ENCODE peak calls at places on chromosome 7, in four cellular contexts. M, A, U and T are unnamed samples.

GRCh38 chr7:92709150-92709549 is 119.0 kb upstream of the FAM133B start:
- ATAC-seq in A (no peak), M (no peak), U (no peak), T (no peak)

GRCh38 chr7:27367179-27367929 is 124.8 kb downstream of the EVX1 start:
- ATAC-seq in U (no peak), M (no peak), A (no peak), T (no peak)

GRCh38 chr7:69395072-69395714 is 203.1 kb upstream of the AUTS2 start:
- ATAC-seq in U (no peak), M (peak; percentile 22), A (peak; percentile 81), T (peak; percentile 63)

GRCh38 chr7:36583318-36583717 is 141.0 kb downstream of the AOAH start:
- ATAC-seq in A (no peak), U (peak; percentile 84), M (no peak), T (no peak)

GRCh38 chr7:85529831-85530230 is 343.0 kb upstream of the SEMA3D start:
- ATAC-seq in A (no peak), U (no peak), M (no peak), T (no peak)

GRCh38 chr7:94060772-94061171 is 56.6 kb upstream of the BET1 start:
- ATAC-seq in U (no peak), M (no peak), A (no peak), T (no peak)

GRCh38 chr7:93036149-93036640 is 81.6 kb downstream of the SAMD9 start:
- ATAC-seq in A (no peak), U (peak; percentile 27), M (no peak), T (no peak)

GRCh38 chr7:73577627-73578341 is 595 bp downstream of the TBL2 start:
- ATAC-seq in A (peak; percentile 40), U (peak; percentile 31), M (no peak), T (no peak)

GRCh38 chr7:74181821-74182220 is 7.7 kb downstream of the EIF4H start:
- ATAC-seq in U (peak; percentile 21), M (no peak), A (no peak), T (no peak)

GRCh38 chr7:25959168-25959734 is 192.7 kb upstream of the NFE2L3 start:
- ATAC-seq in A (no peak), M (no peak), U (no peak), T (no peak)

GRCh38 chr7:12549106-12549505 is 21.4 kb upstream of the SCIN start:
- ATAC-seq in A (no peak), M (no peak), U (no peak), T (no peak)

GRCh38 chr7:88835147-88835728 is 39.7 kb upstream of the TEX47 start:
- ATAC-seq in U (no peak), A (peak; percentile 50), M (no peak), T (no peak)

GRCh38 chr7:39099146-39099545 is 121.4 kb downstream of the POU6F2 start:
- ATAC-seq in A (no peak), M (no peak), U (no peak), T (no peak)

GRCh38 chr7:150790416-150791075 is 9.6 kb downstream of the TMEM176B start:
- ATAC-seq in M (no peak), U (no peak), A (no peak), T (no peak)

GRCh38 chr7:6338551-6339274 is 66.3 kb upstream of the CYTH3 start:
- ATAC-seq in A (no peak), M (no peak), U (no peak), T (no peak)

GRCh38 chr7:133056370-133057238 is 25.3 kb downstream of the CHCHD3 start:
- ATAC-seq in M (no peak), U (no peak), A (no peak), T (no peak)

GRCh38 chr7:94012748-94013147 is 8.6 kb upstream of the BET1 start:
- ATAC-seq in U (no peak), A (no peak), M (no peak), T (no peak)

GRCh38 chr7:44048031-44048795 is 3.7 kb downstream of the DBNL start:
- ATAC-seq in M (no peak), U (no peak), A (no peak), T (no peak)

GRCh38 chr7:130560972-130561371 is 69.1 kb downstream of the MEST start:
- ATAC-seq in A (no peak), M (no peak), U (peak; percentile 83), T (no peak)

GRCh38 chr7:134752006-134752760 is 27.3 kb upstream of the CALD1 start:
- ATAC-seq in A (no peak), M (no peak), U (no peak), T (no peak)

GRCh38 chr7:156419782-156420181 is 220.8 kb upstream of the RNF32 start:
- ATAC-seq in M (no peak), U (no peak), A (no peak), T (no peak)
- H3K27ac ChIP-seq in M (no peak overlapping the region), U (no peak overlapping the region), A (no peak overlapping the region), T (no peak overlapping the region)

GRCh38 chr7:106657085-106657991 is 3.6 kb downstream of the CCDC71L start:
- ATAC-seq in M (no peak), A (no peak), U (no peak), T (no peak)
- TF ChIP-seq POLR2A in M (no peak), A (no peak), U (no peak), T (no peak)

DNA sequence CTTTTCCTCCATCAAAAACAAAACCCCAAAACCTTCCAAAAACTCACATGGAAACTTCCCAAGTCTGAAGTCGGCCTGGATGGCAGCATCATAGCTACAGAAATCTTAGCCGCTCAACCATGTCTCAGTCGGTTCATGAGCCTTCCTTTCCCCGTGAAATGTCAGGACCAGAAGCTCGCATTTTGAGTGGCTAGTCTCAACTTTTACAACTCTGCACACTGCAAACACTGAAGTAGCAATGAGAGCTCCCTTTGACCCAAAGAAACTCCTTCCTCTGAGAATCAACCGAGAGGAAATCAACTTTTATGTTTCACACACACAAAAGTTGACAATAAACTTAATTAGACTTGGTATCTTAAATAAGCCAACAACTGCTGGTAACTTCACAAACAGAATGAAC is 37.6 kb upstream of the RNF32 start:
- ATAC-seq in U (no peak), M (no peak), A (no peak), T (no peak)
- H3K27ac ChIP-seq in U (no peak overlapping the region), M (no peak overlapping the region), A (no peak overlapping the region), T (no peak overlapping the region)

DNA sequence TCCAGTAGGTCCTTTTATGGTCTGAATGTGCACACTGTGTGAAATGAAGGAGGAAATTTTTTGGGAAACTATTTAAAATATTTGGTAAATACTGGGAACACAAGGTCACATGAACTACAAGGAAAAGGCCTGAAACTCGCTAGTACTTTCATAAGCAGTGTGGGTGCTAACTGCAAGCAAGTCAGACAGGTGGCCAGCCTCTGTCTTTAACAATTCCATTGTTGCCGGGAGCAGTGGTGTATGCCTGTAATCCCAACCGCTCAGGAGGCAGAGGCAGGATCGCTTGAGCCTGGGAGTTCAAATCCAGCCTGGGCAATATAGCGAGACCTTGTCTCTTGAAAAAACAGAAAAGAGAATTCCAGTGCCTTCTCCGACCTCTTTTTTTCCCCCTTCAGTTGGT is 37.5 kb downstream of the SMURF1 start:
- ATAC-seq in U (no peak), M (peak; percentile 54), A (no peak), T (peak; percentile 34)
- TF ChIP-seq POLR2A in U (no peak), M (no peak), A (no peak), T (no peak)

GRCh38 chr7:30312186-30312585 is 27.8 kb downstream of the ZNRF2 start:
- ATAC-seq in U (no peak), M (no peak), A (no peak), T (no peak)

GRCh38 chr7:30313348-30313747 is 29.0 kb downstream of the ZNRF2 start:
- ATAC-seq in A (no peak), U (no peak), M (no peak), T (no peak)

GRCh38 chr7:30315589-30315988 is 31.2 kb downstream of the ZNRF2 start:
- ATAC-seq in M (no peak), U (no peak), A (no peak), T (no peak)

GRCh38 chr7:30310674-30311362 is 26.4 kb downstream of the ZNRF2 start:
- ATAC-seq in M (no peak), U (no peak), A (no peak), T (no peak)

DNA sequence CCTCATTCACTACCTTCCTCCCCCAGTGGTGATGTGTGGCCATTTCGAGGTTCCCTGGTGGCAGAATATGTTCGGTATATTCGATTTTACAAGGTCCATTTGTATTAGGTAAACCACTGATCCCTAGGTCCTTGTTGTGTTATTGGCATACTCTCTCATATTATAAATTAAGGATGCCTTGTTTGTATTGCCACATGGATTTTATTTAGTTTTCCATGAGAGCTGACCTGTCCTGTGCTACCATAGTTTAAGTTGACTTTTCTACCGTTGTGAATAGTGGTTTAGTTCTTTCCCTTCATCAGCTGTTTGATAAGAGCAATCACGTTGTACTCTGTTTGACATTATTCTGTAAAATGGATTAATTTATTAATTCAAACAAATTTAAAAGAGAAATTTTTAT is 29.4 kb downstream of the ZNRF2 start:
- ATAC-seq in M (no peak), U (no peak), A (no peak), T (no peak)
- H3K27ac ChIP-seq in M (no peak overlapping the region), U (no peak overlapping the region), A (no peak overlapping the region), T (no peak overlapping the region)

GRCh38 chr7:121076350-121077164 is 88.0 kb downstream of the CPED1 start:
- ATAC-seq in A (no peak), U (peak; percentile 67), M (no peak), T (no peak)
- TF ChIP-seq POLR2A in A (no peak), U (no peak), M (no peak), T (no peak)

DNA sequence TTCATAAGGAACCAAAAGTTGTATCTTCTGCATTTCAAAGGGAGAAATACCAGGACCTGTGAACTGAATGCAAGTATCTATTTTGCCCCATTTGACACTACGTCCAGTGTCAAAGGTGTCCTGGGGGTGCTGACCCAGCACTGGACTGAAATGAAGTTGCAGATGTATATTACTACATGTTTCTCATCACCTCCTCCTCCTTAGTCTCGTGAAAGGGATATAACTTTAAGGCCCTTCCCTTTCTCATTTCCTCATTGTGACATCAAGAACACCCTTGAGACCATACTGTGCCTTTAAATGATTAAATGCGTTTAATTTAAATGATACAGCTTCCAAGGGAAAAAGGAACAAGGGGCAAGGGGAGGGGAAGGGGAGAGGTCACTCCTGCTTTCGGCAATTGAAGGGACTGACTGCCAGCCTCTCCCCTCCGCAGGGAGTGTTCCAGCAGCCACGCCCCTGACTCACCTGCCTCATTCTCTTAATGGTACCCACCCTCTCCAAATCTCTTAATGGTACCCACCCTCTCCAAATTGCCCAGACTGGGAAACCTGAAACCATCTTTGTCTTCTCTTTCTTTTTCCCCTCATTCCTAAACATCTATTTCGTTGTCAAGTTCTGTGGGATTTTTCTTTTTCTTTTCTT is 80.5 kb upstream of the KMT2E start:
- ATAC-seq in U (no peak), A (peak; percentile 27), M (no peak), T (no peak)
- H3K27ac ChIP-seq in U (no peak overlapping the region), A (no peak overlapping the region), M (no peak overlapping the region), T (no peak overlapping the region)

DNA sequence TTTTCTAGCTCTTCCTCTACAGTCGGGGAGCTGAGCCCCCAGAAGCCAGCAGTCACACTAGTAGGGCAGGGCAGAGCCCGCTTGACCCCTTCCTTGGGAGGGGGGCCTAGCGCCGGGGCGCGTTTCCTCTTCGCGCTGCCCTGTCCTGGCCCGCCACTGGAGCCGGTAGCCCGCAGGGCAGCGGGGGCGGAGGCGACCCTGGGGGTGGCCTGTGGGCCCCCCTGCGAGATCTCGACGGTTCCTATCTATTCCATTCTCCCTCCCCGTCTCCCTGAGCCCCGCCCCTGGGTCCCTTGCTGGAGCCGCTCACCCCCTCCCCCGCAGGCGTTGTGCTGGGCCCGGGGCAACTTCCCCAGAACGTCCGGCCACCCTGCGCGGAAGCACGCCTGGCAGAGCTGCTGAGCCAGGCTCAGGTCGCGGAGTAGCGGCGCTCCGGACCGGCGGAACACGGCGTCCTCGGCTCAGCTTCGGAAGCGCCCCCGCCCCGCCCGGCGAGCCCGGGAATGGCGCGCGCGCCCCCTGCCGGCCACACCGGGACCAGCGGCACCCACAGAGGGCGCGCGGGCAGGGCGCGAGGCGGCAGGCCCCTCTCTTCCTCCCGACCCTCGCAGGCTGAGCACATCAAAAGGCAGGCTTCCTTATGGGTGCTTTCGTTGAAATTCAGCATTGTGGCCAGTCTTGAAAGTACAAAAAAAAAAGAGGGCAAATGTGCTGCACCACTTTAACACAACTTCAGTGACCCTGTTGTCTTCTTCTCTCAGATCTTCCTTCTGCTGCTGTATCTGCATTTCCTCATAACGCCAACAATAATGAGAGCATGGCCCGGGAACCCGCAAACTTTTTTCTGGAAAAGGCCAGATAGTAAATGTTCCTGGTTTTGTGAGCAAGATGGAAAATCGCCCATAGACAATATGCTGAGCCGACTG is 327.6 kb downstream of the TNS3 start:
- ATAC-seq in U (peak; percentile 87), A (peak; percentile 81), M (peak; percentile 92), T (peak; percentile 92)
- TF ChIP-seq POLR2A in U (no peak), A (peak; percentile 41), M (no peak), T (peak; percentile 24)